ENCODE peak calls at places on chromosome 21, in seven cellular contexts. One of them, this sample, is unnamed.

GRCh38 chr21:46060596-46061061 is 37.3 kb upstream of the COL6A2 start:
- DNase-seq in stimulated activated CD8-positive, alpha-beta memory T cell treated with anti-CD3 and anti-CD28 coated beads, Interleukin-2, amount 100 ng/mL, for 1 hour: no peak
- DNase-seq in WTC11: no peak
- DNase-seq in right lobe of liver: peak; percentile 36
- DNase-seq in trophoblast cell: no peak
- DNase-seq in pancreas: peak; percentile 26
- DNase-seq in NCI-H1436: no peak
- DNase-seq in this sample: no peak

GRCh38 chr21:44729336-44730027 is 18.1 kb upstream of the TSPEAR start:
- DNase-seq in NCI-H1436: no peak
- DNase-seq in trophoblast cell: no peak
- DNase-seq in right lobe of liver: no peak
- DNase-seq in WTC11: no peak
- DNase-seq in pancreas: no peak
- DNase-seq in stimulated activated CD8-positive, alpha-beta memory T cell treated with anti-CD3 and anti-CD28 coated beads, Interleukin-2, amount 100 ng/mL, for 1 hour: no peak
- DNase-seq in this sample: no peak

GRCh38 chr21:29538115-29538514 is 239.4 kb downstream of the BACH1 start:
- DNase-seq in right lobe of liver: no peak
- DNase-seq in WTC11: no peak
- DNase-seq in pancreas: no peak
- DNase-seq in NCI-H1436: no peak
- DNase-seq in trophoblast cell: no peak
- DNase-seq in stimulated activated CD8-positive, alpha-beta memory T cell treated with anti-CD3 and anti-CD28 coated beads, Interleukin-2, amount 100 ng/mL, for 1 hour: no peak
- DNase-seq in this sample: no peak

GRCh38 chr21:18759267-18759666 is 355.7 kb upstream of the TMPRSS15 start:
- DNase-seq in stimulated activated CD8-positive, alpha-beta memory T cell treated with anti-CD3 and anti-CD28 coated beads, Interleukin-2, amount 100 ng/mL, for 1 hour: no peak
- DNase-seq in right lobe of liver: no peak
- DNase-seq in NCI-H1436: no peak
- DNase-seq in trophoblast cell: no peak
- DNase-seq in pancreas: no peak
- DNase-seq in WTC11: no peak
- DNase-seq in this sample: no peak

GRCh38 chr21:38956791-38957571 is 151.3 kb downstream of the ETS2 start:
- DNase-seq in trophoblast cell: no peak
- DNase-seq in NCI-H1436: peak; percentile 78
- DNase-seq in right lobe of liver: no peak
- DNase-seq in pancreas: no peak
- DNase-seq in WTC11: no peak
- DNase-seq in stimulated activated CD8-positive, alpha-beta memory T cell treated with anti-CD3 and anti-CD28 coated beads, Interleukin-2, amount 100 ng/mL, for 1 hour: no peak
- DNase-seq in this sample: no peak

GRCh38 chr21:34726627-34727337 is 58.0 kb downstream of the CLIC6 start:
- DNase-seq in right lobe of liver: no peak
- DNase-seq in NCI-H1436: no peak
- DNase-seq in WTC11: no peak
- DNase-seq in trophoblast cell: peak; percentile 70
- DNase-seq in stimulated activated CD8-positive, alpha-beta memory T cell treated with anti-CD3 and anti-CD28 coated beads, Interleukin-2, amount 100 ng/mL, for 1 hour: no peak
- DNase-seq in pancreas: no peak
- DNase-seq in this sample: no peak

GRCh38 chr21:25953659-25954058 is 216.9 kb downstream of the APP start:
- DNase-seq in trophoblast cell: no peak
- DNase-seq in pancreas: no peak
- DNase-seq in right lobe of liver: no peak
- DNase-seq in NCI-H1436: no peak
- DNase-seq in WTC11: no peak
- DNase-seq in stimulated activated CD8-positive, alpha-beta memory T cell treated with anti-CD3 and anti-CD28 coated beads, Interleukin-2, amount 100 ng/mL, for 1 hour: no peak
- DNase-seq in this sample: no peak

GRCh38 chr21:45506241-45506817 is 35.9 kb downstream of the SLC19A1 start:
- DNase-seq in stimulated activated CD8-positive, alpha-beta memory T cell treated with anti-CD3 and anti-CD28 coated beads, Interleukin-2, amount 100 ng/mL, for 1 hour: no peak
- DNase-seq in NCI-H1436: no peak
- DNase-seq in right lobe of liver: no peak
- DNase-seq in WTC11: no peak
- DNase-seq in pancreas: no peak
- DNase-seq in trophoblast cell: no peak
- DNase-seq in this sample: no peak

GRCh38 chr21:34630536-34631143 is 15.7 kb upstream of the RCAN1 start:
- DNase-seq in trophoblast cell: no peak
- DNase-seq in pancreas: peak; percentile 38
- DNase-seq in NCI-H1436: peak; percentile 50
- DNase-seq in right lobe of liver: no peak
- DNase-seq in WTC11: no peak
- DNase-seq in stimulated activated CD8-positive, alpha-beta memory T cell treated with anti-CD3 and anti-CD28 coated beads, Interleukin-2, amount 100 ng/mL, for 1 hour: no peak
- DNase-seq in this sample: peak; percentile 71

GRCh38 chr21:42447732-42448131 is 44.0 kb downstream of the UBASH3A start:
- DNase-seq in pancreas: no peak
- DNase-seq in NCI-H1436: no peak
- DNase-seq in right lobe of liver: no peak
- DNase-seq in trophoblast cell: no peak
- DNase-seq in stimulated activated CD8-positive, alpha-beta memory T cell treated with anti-CD3 and anti-CD28 coated beads, Interleukin-2, amount 100 ng/mL, for 1 hour: no peak
- DNase-seq in WTC11: no peak
- DNase-seq in this sample: no peak

GRCh38 chr21:42701706-42702456 is 48.5 kb downstream of the PDE9A start:
- DNase-seq in pancreas: no peak
- DNase-seq in NCI-H1436: no peak
- DNase-seq in WTC11: no peak
- DNase-seq in stimulated activated CD8-positive, alpha-beta memory T cell treated with anti-CD3 and anti-CD28 coated beads, Interleukin-2, amount 100 ng/mL, for 1 hour: no peak
- DNase-seq in trophoblast cell: no peak
- DNase-seq in right lobe of liver: no peak
- DNase-seq in this sample: no peak

GRCh38 chr21:31707499-31707898 is 24.4 kb downstream of the SCAF4 start:
- DNase-seq in NCI-H1436: no peak
- DNase-seq in pancreas: no peak
- DNase-seq in WTC11: no peak
- DNase-seq in right lobe of liver: no peak
- DNase-seq in trophoblast cell: no peak
- DNase-seq in stimulated activated CD8-positive, alpha-beta memory T cell treated with anti-CD3 and anti-CD28 coated beads, Interleukin-2, amount 100 ng/mL, for 1 hour: no peak
- DNase-seq in this sample: no peak

GRCh38 chr21:44376606-44377005 is 23.2 kb downstream of the TRPM2 start:
- DNase-seq in trophoblast cell: no peak
- DNase-seq in pancreas: no peak
- DNase-seq in NCI-H1436: no peak
- DNase-seq in stimulated activated CD8-positive, alpha-beta memory T cell treated with anti-CD3 and anti-CD28 coated beads, Interleukin-2, amount 100 ng/mL, for 1 hour: no peak
- DNase-seq in WTC11: no peak
- DNase-seq in right lobe of liver: peak; percentile 43
- DNase-seq in this sample: no peak

GRCh38 chr21:33966324-33966949 is 50.8 kb upstream of the ATP5PO start:
- DNase-seq in pancreas: no peak
- DNase-seq in WTC11: no peak
- DNase-seq in stimulated activated CD8-positive, alpha-beta memory T cell treated with anti-CD3 and anti-CD28 coated beads, Interleukin-2, amount 100 ng/mL, for 1 hour: no peak
- DNase-seq in NCI-H1436: no peak
- DNase-seq in trophoblast cell: no peak
- DNase-seq in right lobe of liver: no peak
- DNase-seq in this sample: no peak

GRCh38 chr21:42644223-42645208 is 8.9 kb upstream of the PDE9A start:
- DNase-seq in right lobe of liver: no peak
- DNase-seq in trophoblast cell: no peak
- DNase-seq in pancreas: no peak
- DNase-seq in NCI-H1436: no peak
- DNase-seq in WTC11: no peak
- DNase-seq in stimulated activated CD8-positive, alpha-beta memory T cell treated with anti-CD3 and anti-CD28 coated beads, Interleukin-2, amount 100 ng/mL, for 1 hour: no peak
- DNase-seq in this sample: no peak

GRCh38 chr21:44364151-44365053 is 11.0 kb downstream of the TRPM2 start:
- DNase-seq in NCI-H1436: no peak
- DNase-seq in trophoblast cell: no peak
- DNase-seq in WTC11: no peak
- DNase-seq in pancreas: no peak
- DNase-seq in right lobe of liver: peak; percentile 40
- DNase-seq in stimulated activated CD8-positive, alpha-beta memory T cell treated with anti-CD3 and anti-CD28 coated beads, Interleukin-2, amount 100 ng/mL, for 1 hour: no peak
- DNase-seq in this sample: no peak

GRCh38 chr21:32457360-32457840 is 44.9 kb downstream of the EVA1C start:
- DNase-seq in right lobe of liver: peak; percentile 65
- DNase-seq in pancreas: peak; percentile 67
- DNase-seq in NCI-H1436: no peak
- DNase-seq in stimulated activated CD8-positive, alpha-beta memory T cell treated with anti-CD3 and anti-CD28 coated beads, Interleukin-2, amount 100 ng/mL, for 1 hour: no peak
- DNase-seq in WTC11: no peak
- DNase-seq in trophoblast cell: no peak
- DNase-seq in this sample: no peak

GRCh38 chr21:27802816-27803475 is 836.1 kb upstream of the ADAMTS5 start:
- DNase-seq in right lobe of liver: no peak
- DNase-seq in trophoblast cell: no peak
- DNase-seq in pancreas: peak; percentile 28
- DNase-seq in WTC11: peak; percentile 62
- DNase-seq in NCI-H1436: no peak
- DNase-seq in stimulated activated CD8-positive, alpha-beta memory T cell treated with anti-CD3 and anti-CD28 coated beads, Interleukin-2, amount 100 ng/mL, for 1 hour: no peak
- DNase-seq in this sample: no peak

GRCh38 chr21:45981641-45982255 is at the start of gene COL6A1:
- DNase-seq in right lobe of liver: peak; percentile 75
- DNase-seq in stimulated activated CD8-positive, alpha-beta memory T cell treated with anti-CD3 and anti-CD28 coated beads, Interleukin-2, amount 100 ng/mL, for 1 hour: no peak
- DNase-seq in NCI-H1436: peak; percentile 54
- DNase-seq in WTC11: peak; percentile 58
- DNase-seq in trophoblast cell: peak; percentile 35
- DNase-seq in pancreas: peak; percentile 64
- DNase-seq in this sample: peak; percentile 88

GRCh38 chr21:32099812-32100416 is 178.9 kb downstream of the MIS18A start:
- DNase-seq in pancreas: no peak
- DNase-seq in WTC11: no peak
- DNase-seq in trophoblast cell: no peak
- DNase-seq in stimulated activated CD8-positive, alpha-beta memory T cell treated with anti-CD3 and anti-CD28 coated beads, Interleukin-2, amount 100 ng/mL, for 1 hour: no peak
- DNase-seq in NCI-H1436: no peak
- DNase-seq in right lobe of liver: no peak
- DNase-seq in this sample: no peak

GRCh38 chr21:43345746-43346409 is 81.1 kb downstream of the SIK1 start:
- DNase-seq in stimulated activated CD8-positive, alpha-beta memory T cell treated with anti-CD3 and anti-CD28 coated beads, Interleukin-2, amount 100 ng/mL, for 1 hour: no peak
- DNase-seq in NCI-H1436: no peak
- DNase-seq in right lobe of liver: no peak
- DNase-seq in trophoblast cell: peak; percentile 21
- DNase-seq in WTC11: no peak
- DNase-seq in pancreas: no peak
- DNase-seq in this sample: no peak